ENCODE peak calls at places on chromosomes 13 and 19, in ten cellular contexts. E is stimulated activated CD4-positive, alpha-beta T cell treated with anti-CD3 and anti-CD28 coated beads, Interleukin-15, amount 100 ng/mL, for 1 hour; C is NCI-H1092 treated with DMSO at 0.1 percent for 48 hours; U is right lobe of liver; H is KBM-7; A is erythroblast; J is mesendoderm; X is NCI-H1694 treated with DMSO at 0.1 percent for 48 hours; B is cardiac fibroblast; Q is activated T-helper 1 cell treated with Interleukin-2 at 50 U/mL for 16 hours. T is an unnamed sample.

GRCh38 chr19:46513461-46514236 is 18.0 kb upstream of the PNMA8B start:
- DNase-seq in E (peak; percentile 75), C (peak; percentile 46), U (peak; percentile 82), H (peak; percentile 80), A (peak; percentile 71), J (peak; percentile 86), X (peak; percentile 67), B (peak; percentile 85), Q (peak; percentile 67), T (peak; percentile 47)

GRCh38 chr13:99278199-99278598 is 20.0 kb upstream of the GPR18 start:
- DNase-seq in E (no peak), C (no peak), U (no peak), H (peak; percentile 30), A (no peak), J (no peak), X (no peak), B (no peak), Q (no peak), T (no peak)

GRCh38 chr13:21137696-21138095 is 38.7 kb downstream of the SKA3 start:
- DNase-seq in E (no peak), C (no peak), U (no peak), H (no peak), A (no peak), J (peak; percentile 27), X (no peak), B (peak; percentile 22), Q (no peak), T (no peak)

GRCh38 chr13:77530870-77531269 is 4.6 kb upstream of the SCEL start:
- DNase-seq in E (no peak), C (no peak), U (no peak), H (no peak), A (no peak), J (no peak), X (no peak), B (no peak), Q (no peak), T (no peak)

GRCh38 chr19:10417598-10418280 is 2.6 kb upstream of the PDE4A start:
- DNase-seq in E (no peak), C (no peak), U (no peak), H (peak; percentile 32), A (no peak), J (peak; percentile 70), X (no peak), B (no peak), Q (no peak), T (no peak)

GRCh38 chr19:34662919-34663318 is 14.0 kb downstream of the SCGB2B2 start:
- DNase-seq in E (no peak), C (peak; percentile 27), U (no peak), H (peak; percentile 38), A (peak; percentile 27), J (peak; percentile 42), X (peak; percentile 23), B (peak; percentile 7), Q (peak; percentile 17), T (peak; percentile 48)

GRCh38 chr19:27974082-27974513 is 1238.9 kb downstream of the UQCRFS1 start:
- DNase-seq in E (no peak), C (peak; percentile 29), U (peak; percentile 25), H (peak; percentile 42), A (peak; percentile 1), J (peak; percentile 80), X (no peak), B (peak; percentile 26), Q (no peak), T (no peak)

GRCh38 chr13:75458696-75459422 is 23.1 kb downstream of the TBC1D4 start:
- DNase-seq in E (no peak), C (peak; percentile 77), U (peak; percentile 31), H (no peak), A (no peak), J (peak; percentile 29), X (no peak), B (peak; percentile 24), Q (no peak), T (no peak)

GRCh38 chr19:41871573-41872383 is 5.3 kb upstream of the CD79A start:
- DNase-seq in E (no peak), C (no peak), U (peak; percentile 45), H (peak; percentile 93), A (no peak), J (peak; percentile 32), X (no peak), B (peak; percentile 6), Q (peak; percentile 46), T (no peak)

GRCh38 chr13:20136781-20137703 is 23.8 kb downstream of the GJA3 start:
- DNase-seq in E (no peak), C (no peak), U (peak; percentile 61), H (no peak), A (peak; percentile 23), J (peak; percentile 48), X (no peak), B (no peak), Q (no peak), T (no peak)

GRCh38 chr13:36913463-36913862 is 6.6 kb downstream of the SMAD9 start:
- DNase-seq in E (no peak), C (no peak), U (no peak), H (no peak), A (no peak), J (no peak), X (no peak), B (no peak), Q (no peak), T (no peak)

T was measured in HFF-Myc.